ENCODE peak calls at places on chromosomes 16 and 17, in nine cellular contexts. B, E, M, F, N, W, L, H and R are unnamed samples. For H3K36me3, the result is how much of the 10 kb centered on the place peaks cover.

GRCh38 chr17:52026075-52026474 is 132.4 kb downstream of the CA10 start:
- DNase-seq in B (no peak), E (no peak), M (no peak), F (no peak), N (no peak), W (no peak), L (no peak), H (no peak), R (no peak)

GRCh38 chr17:55926276-55926995 is 175.6 kb downstream of the PCTP start:
- DNase-seq in B (no peak), E (no peak), M (no peak), F (no peak), N (no peak), W (no peak), L (no peak), H (no peak), R (no peak)

GRCh38 chr17:48139948-48140347 is 32.4 kb downstream of the SNX11 start:
- DNase-seq in B (no peak), E (no peak), M (no peak), F (no peak), N (no peak), W (no peak), L (no peak), H (no peak), R (no peak)

GRCh38 chr16:31402687-31403086 is 9.6 kb downstream of the ITGAD start:
- DNase-seq in B (peak), E (no peak), M (no peak), F (no peak), N (no peak), W (no peak), L (no peak), H (no peak), R (peak)

GRCh38 chr17:7225711-7226331 is 6.1 kb downstream of the ACADVL start:
- DNase-seq in B (no peak), E (no peak), M (no peak), F (no peak), N (no peak), W (peak), L (no peak), H (no peak), R (no peak)

GRCh38 chr17:68771867-68772515 is 170.8 kb upstream of the FAM20A start:
- DNase-seq in B (peak), E (no peak), M (no peak), F (no peak), N (peak), W (no peak), L (peak), H (peak), R (peak)

GRCh38 chr17:69090365-69090764 is 29.6 kb upstream of the ABCA9 start:
- DNase-seq in B (no peak), E (no peak), M (no peak), F (no peak), N (no peak), W (no peak), L (no peak), H (no peak), R (no peak)

GRCh38 chr17:62083651-62084050 is 18.6 kb upstream of the MED13 start:
- DNase-seq in B (no peak), E (no peak), M (no peak), F (no peak), N (no peak), W (no peak), L (no peak), H (no peak), R (no peak)

GRCh38 chr16:3035972-3036725 is 595 bp downstream of the BICDL2 start:
- DNase-seq in B (no peak), E (no peak), M (no peak), F (peak), N (no peak), W (peak), L (peak), H (no peak), R (no peak)

GRCh38 chr16:86761117-86761971 is 183.0 kb downstream of the FOXL1 start:
- DNase-seq in B (peak), E (no peak), M (no peak), F (peak), N (peak), W (no peak), L (peak), H (peak), R (peak)

GRCh38 chr16:89067677-89068076 is 26.0 kb upstream of the ACSF3 start:
- DNase-seq in B (peak), E (no peak), M (no peak), F (peak), N (no peak), W (peak), L (no peak), H (no peak), R (peak)

GRCh38 chr17:15999974-16000827 is 577 bp downstream of the TTC19 start:
- DNase-seq in B (peak), E (peak), M (no peak), F (no peak), N (no peak), W (peak), L (no peak), H (peak), R (peak)

GRCh38 chr16:75114179-75114945 is 2.2 kb downstream of the LDHD start:
- DNase-seq in B (no peak), E (no peak), M (no peak), F (no peak), N (no peak), W (peak), L (no peak), H (no peak), R (no peak)

GRCh38 chr17:12078791-12079190 is 58.1 kb downstream of the MAP2K4 start:
- DNase-seq in B (peak), E (no peak), M (no peak), F (no peak), N (no peak), W (no peak), L (no peak), H (peak), R (peak)

GRCh38 chr16:85602831-85603755 is 10.0 kb upstream of the GSE1 start:
- DNase-seq in B (no peak), E (no peak), M (no peak), F (no peak), N (no peak), W (no peak), L (no peak), H (no peak), R (no peak)

GRCh38 chr16:12300946-12301500 is 324.5 kb downstream of the SNX29 start:
- DNase-seq in B (no peak), E (no peak), M (no peak), F (no peak), N (no peak), W (no peak), L (no peak), H (no peak), R (no peak)

GRCh38 chr17:79627184-79627765 is 16.4 kb upstream of the RBFOX3 start:
- DNase-seq in B (no peak), E (no peak), M (no peak), F (no peak), N (no peak), W (peak), L (no peak), H (no peak), R (no peak)

GRCh38 chr17:68697850-68698313 is 96.7 kb upstream of the FAM20A start:
- DNase-seq in B (no peak), E (no peak), M (no peak), F (peak), N (no peak), W (no peak), L (peak), H (peak), R (peak)

GRCh38 chr17:48545539-48545938 is 630 bp upstream of the HOXB2 start:
- DNase-seq in B (no peak), E (no peak), M (no peak), F (no peak), N (no peak), W (no peak), L (no peak), H (no peak), R (no peak)

GRCh38 chr17:46777943-46778915 is 40.3 kb downstream of the WNT3 start:
- DNase-seq in B (no peak), E (no peak), M (no peak), F (no peak), N (no peak), W (no peak), L (no peak), H (no peak), R (no peak)

GRCh38 chr16:4687946-4688673 is 5.3 kb upstream of the NUDT16L1 start:
- DNase-seq in B (no peak), E (no peak), M (no peak), F (no peak), N (no peak), W (peak), L (no peak), H (no peak), R (no peak)

GRCh38 chr16:89712476-89712805 is 8.3 kb downstream of the VPS9D1 start:
- DNase-seq in B (peak), E (no peak), M (no peak), F (no peak), N (no peak), W (no peak), L (no peak), H (peak), R (no peak)

GRCh38 chr17:385836-386144 is 33.2 kb upstream of the RPH3AL start:
- DNase-seq in B (no peak), E (no peak), M (no peak), F (no peak), N (no peak), W (no peak), L (no peak), H (no peak), R (no peak)

GRCh38 chr17:60524463-60525346 is 1.3 kb downstream of the APPBP2 start:
- DNase-seq in B (peak), E (no peak), M (no peak), F (no peak), N (peak), W (no peak), L (no peak), H (no peak), R (peak)

GRCh38 chr17:73118876-73119485 is 26.5 kb upstream of the SLC39A11 start:
- DNase-seq in B (no peak), E (no peak), M (no peak), F (no peak), N (no peak), W (no peak), L (no peak), H (no peak), R (no peak)

GRCh38 chr16:10688291-10688690 is 6.4 kb downstream of the TEKT5 start:
- DNase-seq in B (peak), E (peak), M (no peak), F (peak), N (no peak), W (no peak), L (no peak), H (no peak), R (no peak)

GRCh38 chr17:20267459-20267842 is 199.9 kb downstream of the LGALS9B start:
- DNase-seq in B (no peak), E (no peak), M (no peak), F (no peak), N (no peak), W (no peak), L (no peak), H (no peak), R (no peak)

GRCh38 chr17:3589784-3590183 is 19.4 kb downstream of the TRPV1 start:
- DNase-seq in B (no peak), E (no peak), M (no peak), F (no peak), N (no peak), W (no peak), L (no peak), H (no peak), R (no peak)

GRCh38 chr17:3588104-3588503 is 21.1 kb downstream of the TRPV1 start:
- DNase-seq in B (no peak), E (no peak), M (no peak), F (no peak), N (no peak), W (no peak), L (no peak), H (no peak), R (no peak)

GRCh38 chr17:3582921-3583320 is 25.3 kb upstream of the TRPV3 start:
- DNase-seq in B (no peak), E (no peak), M (no peak), F (no peak), N (no peak), W (no peak), L (no peak), H (no peak), R (no peak)

GRCh38 chr17:3583456-3583855 is 25.8 kb downstream of the TRPV1 start:
- DNase-seq in B (no peak), E (no peak), M (no peak), F (no peak), N (no peak), W (no peak), L (no peak), H (no peak), R (no peak)

GRCh38 chr17:3585826-3586225 is 23.4 kb downstream of the TRPV1 start:
- DNase-seq in B (no peak), E (no peak), M (no peak), F (no peak), N (no peak), W (no peak), L (no peak), H (no peak), R (no peak)
- H3K36me3 ChIP-seq in B (under half), E (under half), M (under half), F (under half), N (under half), W (under half), L (under half), H (under half), R (under half)

GRCh38 chr17:28551421-28552186 is 820 bp downstream of the UNC119 start:
- DNase-seq in B (no peak), E (no peak), M (no peak), F (no peak), N (peak), W (no peak), L (peak), H (no peak), R (peak)
- H3K4me3 ChIP-seq in B (peak), E (peak), M (peak), F (peak), N (peak), W (peak), L (peak), H (peak), R (peak)

DNA sequence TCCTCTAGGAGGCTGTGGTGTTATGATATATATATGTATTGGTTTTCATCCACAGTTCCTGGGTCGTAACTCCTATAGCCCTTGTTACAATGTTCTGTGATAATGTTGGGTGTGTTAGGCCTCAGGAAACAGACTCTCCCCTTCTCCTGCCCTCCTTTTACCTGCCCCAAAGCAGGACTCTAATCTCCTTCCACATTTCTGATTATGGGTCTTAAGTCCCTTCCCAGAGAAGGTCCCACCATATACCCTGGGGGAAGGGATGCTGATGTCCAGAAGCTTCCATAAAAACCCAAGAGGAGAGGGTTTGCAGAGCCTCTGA is 450 bp upstream of the C1QBP start:
- DNase-seq in B (no peak), E (no peak), M (no peak), F (no peak), N (no peak), W (no peak), L (no peak), H (no peak), R (no peak)
- H3K36me3 ChIP-seq in B (under half), E (under half), M (under half), F (under half), N (half or more), W (under half), L (under half), H (under half), R (under half)

DNA sequence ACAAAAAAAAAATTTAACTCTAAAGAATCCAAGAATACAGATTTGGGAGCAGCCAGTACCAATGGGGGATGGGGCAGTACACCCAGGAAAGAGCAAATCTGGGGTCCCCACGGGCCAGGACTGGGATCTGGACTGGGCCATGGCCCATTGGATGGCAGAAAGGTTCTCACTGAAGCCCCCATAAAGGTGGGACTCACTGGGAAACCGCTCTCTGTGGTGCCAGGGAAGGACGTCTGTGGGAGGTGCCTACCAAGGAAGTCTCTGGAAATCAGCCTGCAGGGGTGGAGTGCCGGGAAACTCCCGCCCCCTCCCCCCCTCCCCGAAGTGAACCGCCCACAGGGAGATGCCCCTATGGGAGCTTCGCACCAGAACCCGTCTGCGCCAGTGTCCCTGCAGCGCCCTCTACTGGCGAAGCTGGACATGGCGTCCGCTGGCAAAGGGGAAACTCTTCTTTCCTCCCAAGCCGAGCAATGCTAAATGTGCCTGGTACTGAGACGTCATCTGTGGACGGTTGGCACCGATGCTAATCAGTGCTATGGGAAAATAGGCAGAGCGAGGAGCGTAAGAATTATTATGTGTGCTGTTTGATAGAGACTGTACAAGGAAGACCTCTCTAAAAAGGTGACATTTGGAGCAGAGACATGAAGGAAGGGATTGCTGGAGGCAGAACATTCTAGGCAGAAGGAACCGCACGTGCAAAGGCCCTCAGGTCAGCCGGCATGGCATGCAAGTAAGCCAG is 671.1 kb downstream of the WWOX start:
- DNase-seq in B (peak), E (peak), M (no peak), F (peak), N (peak), W (peak), L (peak), H (no peak), R (no peak)
- H3K4me3 ChIP-seq in B (no peak), E (no peak), M (no peak), F (no peak), N (no peak), W (no peak), L (no peak), H (no peak), R (no peak)

DNA sequence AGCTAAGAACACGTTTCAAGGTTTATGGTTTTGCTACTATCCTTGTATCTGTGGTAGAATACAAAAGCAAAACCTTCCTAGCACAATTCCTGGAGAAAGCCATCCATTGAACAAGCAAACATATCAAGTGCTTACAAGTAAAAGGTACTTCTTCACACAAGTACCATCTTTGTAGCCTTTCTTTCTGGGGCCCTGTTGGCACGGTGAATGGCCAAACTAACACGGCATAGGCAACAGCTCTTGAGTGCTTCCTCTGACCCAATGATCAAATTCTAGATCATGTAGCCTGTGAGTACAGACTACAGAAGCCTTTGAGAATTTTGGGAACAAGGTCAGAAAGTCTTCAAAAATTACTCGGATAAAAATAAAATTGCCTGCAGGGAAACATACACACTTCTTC is 57.9 kb downstream of the ANKFY1 start:
- DNase-seq in B (no peak), E (no peak), M (no peak), F (no peak), N (no peak), W (no peak), L (no peak), H (no peak), R (no peak)
- H3K36me3 ChIP-seq in B (under half), E (under half), M (under half), F (under half), N (half or more), W (under half), L (under half), H (under half), R (under half)

DNA sequence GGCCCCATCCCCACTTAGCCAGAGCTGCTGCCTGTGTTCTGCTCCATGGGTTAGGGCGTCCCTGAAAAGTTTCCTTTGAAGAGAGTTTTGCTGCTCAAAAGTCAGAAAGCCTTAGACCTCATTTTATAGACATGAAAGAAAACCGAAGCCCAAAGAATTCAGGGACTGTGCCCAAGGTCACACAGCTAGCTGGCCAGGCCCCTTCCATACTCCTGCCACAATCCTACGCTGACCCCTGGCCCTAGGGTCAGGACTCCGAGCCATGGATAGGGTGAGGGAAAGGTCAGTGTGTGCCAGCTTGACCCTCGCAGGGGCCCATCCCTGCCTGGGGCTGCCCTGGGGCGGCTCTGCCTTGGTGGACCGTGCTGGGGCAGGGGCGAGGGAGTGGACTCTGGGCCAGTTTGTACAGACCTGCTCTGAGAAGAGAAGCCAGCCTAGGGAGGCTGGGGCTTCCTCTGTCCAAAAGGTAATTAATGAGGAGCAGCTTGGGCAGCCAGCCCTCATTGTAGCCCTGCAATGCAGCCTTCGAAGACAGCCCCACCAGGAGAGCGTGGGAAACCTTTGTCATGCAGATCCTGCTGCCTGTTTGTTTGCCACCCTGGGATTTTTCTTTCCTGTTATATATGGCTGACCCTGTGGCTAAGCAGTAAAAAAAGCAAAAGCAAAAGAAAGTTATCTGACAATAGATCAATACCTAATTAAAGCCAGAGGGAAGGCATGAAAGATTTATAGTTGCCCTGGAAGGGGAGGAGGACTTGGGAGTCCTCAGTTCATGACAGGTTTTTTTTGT is 37.4 kb downstream of the RHBDL3 start:
- DNase-seq in B (no peak), E (no peak), M (no peak), F (no peak), N (peak), W (no peak), L (no peak), H (no peak), R (no peak)
- H3K4me3 ChIP-seq in B (no peak), E (no peak), M (no peak), F (no peak), N (no peak), W (no peak), L (no peak), H (no peak), R (no peak)

DNA sequence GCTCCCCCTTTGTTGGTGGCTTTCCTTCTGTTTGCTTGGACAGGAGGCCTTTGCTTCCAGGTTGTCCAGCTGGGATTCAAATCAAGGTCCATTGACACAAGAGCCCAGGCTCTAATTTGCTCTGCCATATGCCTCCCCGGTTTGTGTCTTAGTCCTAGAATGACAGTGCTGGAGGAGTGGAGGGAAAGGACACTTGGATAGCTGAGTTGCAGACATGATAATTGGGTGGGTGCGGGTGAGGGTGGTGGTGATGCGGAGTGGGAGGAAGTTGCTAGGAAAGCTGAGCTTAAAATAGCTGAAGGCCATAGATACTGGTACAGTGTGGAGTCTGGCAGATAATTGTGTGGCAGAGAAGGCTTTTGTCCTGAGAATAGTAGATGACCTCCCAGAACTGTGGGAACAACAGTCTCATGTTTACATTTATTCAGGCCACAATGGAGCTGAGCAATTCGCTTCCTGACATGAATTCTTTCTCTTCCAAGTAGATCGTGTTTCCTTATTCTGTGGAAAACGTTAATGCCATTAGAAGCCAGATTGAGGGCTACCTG is 23.8 kb downstream of the SEC14L1 start:
- DNase-seq in B (no peak), E (no peak), M (no peak), F (no peak), N (peak), W (no peak), L (no peak), H (no peak), R (no peak)
- H3K36me3 ChIP-seq in B (half or more), E (under half), M (under half), F (under half), N (under half), W (under half), L (under half), H (under half), R (under half)